ENCODE peak calls at places on chromosomes 13 and 19, in nine cellular contexts. L, Z, F, B, K, R, U, H and Y are unnamed samples.

GRCh38 chr13:111659236-111659635 is 338.8 kb downstream of the TEX29 start:
- DNase-seq in H (no peak), B (no peak), U (no peak), Z (no peak), L (no peak), F (peak; percentile 24), K (no peak), R (no peak), Y (no peak)

GRCh38 chr13:21676611-21677021 is 5.7 kb downstream of the FGF9 start:
- DNase-seq in U (no peak), B (peak; percentile 31), H (peak; percentile 77), F (peak; percentile 69), K (no peak), R (peak; percentile 39), L (no peak), Z (no peak), Y (no peak)

GRCh38 chr19:41304706-41305483 is 5.1 kb upstream of the CCDC97 start:
- DNase-seq in H (no peak), Z (no peak), F (no peak), L (no peak), R (no peak), U (no peak), B (no peak), K (no peak), Y (no peak)

GRCh38 chr19:2270157-2270571 is 11.8 kb downstream of the PEAK3 start:
- DNase-seq in Z (no peak), R (peak; percentile 58), B (peak; percentile 54), H (no peak), U (peak; percentile 51), F (peak; percentile 37), L (no peak), K (peak; percentile 55), Y (no peak)

GRCh38 chr19:7304200-7304599 is 10.0 kb upstream of the INSR start:
- DNase-seq in K (no peak), F (no peak), H (no peak), L (no peak), R (no peak), U (no peak), B (no peak), Z (no peak), Y (no peak)

GRCh38 chr19:40369797-40370196 is 20.2 kb downstream of the HIPK4 start:
- DNase-seq in U (no peak), B (no peak), H (no peak), F (no peak), K (no peak), L (no peak), Z (no peak), R (no peak), Y (no peak)

GRCh38 chr13:110653271-110653670 is 37.9 kb downstream of the NAXD start:
- DNase-seq in U (no peak), H (no peak), Z (no peak), F (no peak), L (no peak), B (no peak), K (no peak), R (no peak), Y (no peak)

GRCh38 chr13:107866666-107867623 is 348.4 kb downstream of the LIG4 start:
- DNase-seq in Z (peak; percentile 61), K (no peak), U (no peak), H (peak; percentile 64), F (peak; percentile 71), L (no peak), B (no peak), R (no peak), Y (peak; percentile 45)

GRCh38 chr19:2443116-2443784 is 13.5 kb downstream of the LMNB2 start:
- DNase-seq in L (no peak), K (no peak), R (no peak), B (no peak), H (no peak), F (no peak), U (no peak), Z (no peak), Y (no peak)

GRCh38 chr19:4012092-4012974 is 4.8 kb downstream of the PIAS4 start:
- DNase-seq in K (no peak), H (no peak), Z (no peak), B (no peak), R (no peak), F (no peak), U (no peak), L (no peak), Y (no peak)

GRCh38 chr19:50706387-50706786 is 13.2 kb downstream of the SHANK1 start:
- DNase-seq in B (no peak), L (no peak), H (no peak), U (no peak), Z (no peak), R (no peak), F (no peak), K (no peak), Y (no peak)

GRCh38 chr19:50702870-50703829 is 16.5 kb downstream of the SHANK1 start:
- DNase-seq in Z (no peak), B (no peak), F (no peak), H (peak; percentile 56), K (no peak), U (no peak), R (no peak), L (no peak), Y (no peak)

GRCh38 chr19:50702158-50702869 is 17.3 kb downstream of the SHANK1 start:
- DNase-seq in U (no peak), L (no peak), Z (no peak), H (no peak), F (no peak), K (no peak), B (no peak), R (no peak), Y (no peak)

GRCh38 chr19:50705422-50706019 is 14.1 kb downstream of the SHANK1 start:
- DNase-seq in R (peak; percentile 87), L (no peak), Z (peak; percentile 24), F (peak; percentile 75), U (no peak), H (peak; percentile 88), K (no peak), B (no peak), Y (peak; percentile 74)

GRCh38 chr19:50703915-50704548 is 15.6 kb downstream of the SHANK1 start:
- DNase-seq in L (no peak), H (peak; percentile 73), B (no peak), Z (no peak), K (no peak), R (peak; percentile 30), F (peak; percentile 58), U (no peak), Y (no peak)
- TF ChIP-seq CTCF in L (no peak), H (peak; percentile 92), B (no peak), Z (no peak), K (no peak), R (no peak), F (peak; percentile 50), U (no peak), Y (no peak)

GRCh38 chr13:23069571-23069970 is 111.2 kb upstream of the SGCG start:
- DNase-seq in R (no peak), Z (peak; percentile 71), F (no peak), H (no peak), B (no peak), K (no peak), L (no peak), U (no peak), Y (peak; percentile 15)

DNA sequence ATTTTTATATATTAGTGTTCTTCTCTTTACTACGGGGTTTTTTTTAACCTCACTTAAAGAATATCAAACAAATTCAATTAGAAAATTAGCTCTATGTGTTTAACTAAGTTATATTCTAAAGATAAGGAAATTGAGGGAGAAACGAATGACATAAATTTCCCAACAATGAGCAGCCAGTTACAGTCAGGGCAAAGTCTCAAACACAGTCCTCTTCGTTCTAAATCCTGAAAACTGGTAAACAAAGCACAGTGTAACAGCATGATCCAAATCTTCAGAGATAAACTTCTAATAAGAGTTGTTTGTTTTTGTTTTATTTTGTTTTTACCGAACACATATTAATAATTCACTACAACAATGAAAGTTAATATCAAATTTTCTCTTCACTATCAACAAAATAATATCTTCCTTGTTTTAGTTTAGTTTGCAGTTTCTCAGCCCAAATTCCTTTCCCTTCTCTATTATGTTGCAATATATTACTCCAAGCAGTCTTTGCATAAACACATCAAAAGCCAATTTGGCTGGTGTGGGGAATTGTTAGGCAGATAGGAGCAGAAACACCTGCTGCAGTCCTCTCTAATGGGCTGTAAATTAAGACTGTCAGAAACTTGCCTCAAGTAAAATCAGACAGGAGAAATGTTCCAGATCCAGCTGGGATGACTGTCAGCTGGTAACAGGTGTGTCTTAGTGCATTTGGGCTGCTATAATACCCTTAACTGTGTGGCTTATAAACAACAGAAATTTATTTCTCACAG is 106.5 kb upstream of the SGCG start:
- DNase-seq in L (no peak), R (no peak), U (no peak), Z (no peak), K (no peak), F (no peak), B (no peak), H (no peak), Y (no peak)
- H3K4me3 ChIP-seq in L (no peak overlapping the region), R (no peak overlapping the region), U (no peak overlapping the region), Z (no peak overlapping the region), K (no peak overlapping the region), F (no peak overlapping the region), B (no peak overlapping the region), H (no peak overlapping the region), Y (no peak overlapping the region)

GRCh38 chr13:29589967-29590366 is 5.5 kb downstream of the SLC7A1 start:
- DNase-seq in Z (no peak), L (no peak), K (no peak), U (no peak), R (no peak), F (peak; percentile 58), B (no peak), H (peak; percentile 62), Y (no peak)
- TF ChIP-seq CTCF in Z (no peak), L (no peak), K (no peak), U (no peak), R (peak; percentile 10), F (peak; percentile 50), B (no peak), H (peak; percentile 74), Y (no peak)

DNA sequence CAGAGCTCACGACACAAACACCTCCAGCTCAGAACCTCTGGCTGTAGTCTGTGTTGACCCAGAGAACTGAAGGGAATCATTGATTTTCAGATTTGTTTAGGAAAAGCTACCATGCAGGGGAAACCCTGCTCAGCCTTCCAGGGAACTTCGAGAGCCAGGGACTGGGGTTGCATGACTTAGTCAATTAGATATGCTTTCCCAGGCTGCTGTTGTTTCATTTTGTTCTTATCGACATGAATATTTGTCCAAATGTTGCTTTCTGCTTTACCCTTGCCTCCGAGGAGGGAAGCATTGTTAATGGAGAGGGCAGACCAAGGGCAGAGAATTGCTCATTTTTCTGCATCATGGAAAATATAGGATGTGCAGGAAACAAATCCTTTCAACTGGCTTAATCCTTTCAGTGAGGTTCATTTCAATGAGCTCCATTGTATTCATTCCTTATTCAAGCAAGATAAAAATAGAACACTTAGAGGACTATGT is 82.5 kb downstream of the KLF5 start:
- DNase-seq in R (no peak), L (no peak), U (no peak), F (peak; percentile 13), K (no peak), B (no peak), H (no peak), Z (peak; percentile 61), Y (no peak)
- H3K4me3 ChIP-seq in R (no peak overlapping the region), L (no peak overlapping the region), U (no peak overlapping the region), F (peak overlapping the region; percentile 10), K (no peak overlapping the region), B (peak overlapping the region; percentile 6), H (no peak overlapping the region), Z (no peak overlapping the region), Y (no peak overlapping the region)

GRCh38 chr13:27177852-27178251 is 6.2 kb upstream of the USP12 start:
- DNase-seq in B (no peak), K (no peak), U (no peak), H (peak; percentile 87), L (no peak), R (no peak), Z (no peak), F (peak; percentile 23), Y (no peak)
- TF ChIP-seq CTCF in B (no peak), K (no peak), U (no peak), H (peak; percentile 51), L (no peak), R (no peak), Z (no peak), F (peak; percentile 41), Y (no peak)

GRCh38 chr13:94232161-94232560 is 247.3 kb downstream of the DCT start:
- DNase-seq in L (no peak), F (no peak), B (no peak), K (no peak), H (no peak), R (no peak), Z (no peak), U (no peak), Y (no peak)
- H3K4me3 ChIP-seq in L (no peak overlapping the region), F (no peak overlapping the region), B (no peak overlapping the region), K (no peak overlapping the region), H (no peak overlapping the region), R (no peak overlapping the region), Z (no peak overlapping the region), U (no peak overlapping the region), Y (no peak overlapping the region)